ENCODE peak calls at places on chromosomes 13 and 19, in seven cellular contexts. Z, J, H, U, W, N and V are unnamed samples.
A peak's percentile ranks its signal among the peaks of the same experiment; 100 is the strongest.

GRCh38 chr19:58394821-58395219 is 636 bp upstream of the RNF225 start:
- DNase-seq in J (no peak), H (no peak), Z (no peak), W (no peak), U (no peak), N (no peak), V (no peak)

GRCh38 chr13:112723771-112724170 is 33.9 kb downstream of the ATP11A start:
- DNase-seq in Z (no peak), W (no peak), J (no peak), U (no peak), H (peak; percentile 61), N (no peak), V (no peak)

GRCh38 chr19:31127132-31127967 is 221.9 kb downstream of the TSHZ3 start:
- DNase-seq in U (peak; percentile 98), Z (peak; percentile 63), H (no peak), W (peak; percentile 91), N (no peak), J (peak; percentile 47), V (peak; percentile 96)

GRCh38 chr13:111493468-111493867 is 173.0 kb downstream of the TEX29 start:
- DNase-seq in H (peak; percentile 9), J (peak; percentile 24), Z (no peak), W (no peak), N (no peak), U (no peak), V (no peak)

GRCh38 chr13:87005511-87005910 is 665.7 kb upstream of the SLITRK5 start:
- DNase-seq in N (no peak), Z (no peak), H (no peak), W (no peak), U (no peak), J (no peak), V (no peak)

GRCh38 chr13:74289861-74290260 is 155.7 kb upstream of the KLF12 start:
- DNase-seq in Z (no peak), N (no peak), J (no peak), W (no peak), H (no peak), U (no peak), V (no peak)

GRCh38 chr19:47658431-47659383 is 49.8 kb downstream of the BICRA start:
- DNase-seq in H (no peak), Z (peak; percentile 84), J (no peak), N (no peak), U (peak; percentile 92), W (peak; percentile 21), V (no peak)

GRCh38 chr13:40982772-40983171 is 36.3 kb downstream of the ELF1 start:
- DNase-seq in Z (peak; percentile 93), W (peak; percentile 83), U (peak; percentile 67), J (no peak), H (no peak), N (peak; percentile 93), V (no peak)

GRCh38 chr13:59890064-59890463 is 273.7 kb downstream of the DIAPH3 start:
- DNase-seq in W (peak; percentile 35), H (no peak), Z (peak; percentile 51), N (no peak), U (no peak), J (no peak), V (no peak)

GRCh38 chr13:33321686-33322473 is 36.3 kb upstream of the STARD13 start:
- DNase-seq in Z (peak; percentile 54), J (no peak), W (peak; percentile 76), U (no peak), H (no peak), N (no peak), V (peak; percentile 39)

GRCh38 chr19:7646426-7646700 is 9.5 kb downstream of the STXBP2 start:
- DNase-seq in H (no peak), U (no peak), W (no peak), J (no peak), N (no peak), Z (no peak), V (no peak)

GRCh38 chr19:23318143-23318542 is 67.9 kb upstream of the ZNF724 start:
- DNase-seq in U (no peak), J (no peak), W (no peak), Z (no peak), H (no peak), N (no peak), V (no peak)

GRCh38 chr13:99287544-99287943 is 19.7 kb downstream of the GPR183 start:
- DNase-seq in H (no peak), J (no peak), Z (no peak), N (no peak), W (no peak), U (no peak), V (no peak)

GRCh38 chr19:40231544-40232424 is 5.3 kb upstream of the CCNP start:
- DNase-seq in H (no peak), J (no peak), U (no peak), N (no peak), Z (peak; percentile 33), W (peak; percentile 21), V (no peak)

GRCh38 chr19:48963371-48964204 is 1.5 kb upstream of the FTL start:
- DNase-seq in W (peak; percentile 77), J (peak; percentile 88), H (peak; percentile 91), N (peak; percentile 89), U (peak; percentile 70), Z (peak; percentile 79), V (peak; percentile 52)

GRCh38 chr19:47226426-47227346 is 4.3 kb downstream of the BBC3 start:
- DNase-seq in Z (peak; percentile 83), W (peak; percentile 83), N (peak; percentile 95), J (peak; percentile 93), H (peak; percentile 92), U (peak; percentile 62), V (peak; percentile 65)

GRCh38 chr19:15280915-15281683 is 48.9 kb upstream of the EPHX3 start:
- DNase-seq in H (peak; percentile 86), W (peak; percentile 98), J (peak; percentile 84), Z (peak; percentile 88), U (peak; percentile 86), N (no peak), V (peak; percentile 77)

GRCh38 chr19:6580313-6580712 is 10.6 kb downstream of the CD70 start:
- DNase-seq in H (no peak), N (no peak), U (peak; percentile 92), W (no peak), Z (peak; percentile 20), J (no peak), V (peak; percentile 64)

GRCh38 chr19:41929536-41930071 is 1.4 kb upstream of the ERFL start:
- DNase-seq in H (no peak), N (no peak), J (no peak), Z (no peak), U (no peak), W (no peak), V (no peak)

GRCh38 chr19:16588824-16589577 is 16.8 kb upstream of the SLC35E1 start:
- DNase-seq in Z (no peak), N (no peak), U (no peak), W (no peak), J (no peak), H (no peak), V (no peak)

GRCh38 chr19:56071151-56071550 is 49.9 kb downstream of the ZNF787 start:
- DNase-seq in H (no peak), Z (no peak), J (no peak), W (no peak), N (peak; percentile 50), U (no peak), V (no peak)

GRCh38 chr19:51714848-51715247 is 8.9 kb downstream of the HAS1 start:
- DNase-seq in U (no peak), Z (peak; percentile 59), J (peak; percentile 50), H (no peak), N (no peak), W (peak; percentile 42), V (no peak)

GRCh38 chr13:40445557-40445990 is 220.9 kb downstream of the FOXO1 start:
- DNase-seq in Z (peak; percentile 84), J (no peak), N (peak; percentile 99), W (no peak), U (peak; percentile 97), H (peak; percentile 66), V (no peak)

GRCh38 chr19:1862424-1863307 is 713 bp downstream of the KLF16 start:
- DNase-seq in H (peak; percentile 78), J (no peak), Z (peak; percentile 36), N (peak; percentile 60), W (no peak), U (no peak), V (no peak)

GRCh38 chr19:11759805-11760204 is 7.0 kb upstream of the ZNF441 start:
- DNase-seq in W (no peak), U (no peak), J (no peak), N (no peak), Z (no peak), H (no peak), V (no peak)

DNA sequence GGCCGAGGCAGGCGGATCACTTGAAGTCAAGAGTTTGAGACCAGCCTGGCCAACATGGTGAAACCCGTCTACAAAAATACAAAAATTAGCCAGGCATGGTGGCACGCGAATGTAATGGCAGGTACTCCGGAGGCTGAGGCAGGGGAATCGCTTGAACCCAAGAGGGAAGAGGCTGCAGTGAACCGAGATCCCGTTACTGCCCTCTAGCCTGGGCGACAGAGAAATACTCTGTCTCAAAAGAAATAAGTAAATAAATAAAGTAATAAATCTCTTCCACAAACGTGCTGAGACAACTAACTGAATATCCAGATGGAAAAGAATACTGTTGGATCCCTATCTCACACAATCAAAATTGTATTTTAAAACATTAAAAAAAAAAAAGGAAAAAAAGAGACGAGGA is 807 bp upstream of the ZNF813 start:
- DNase-seq in U (no peak), H (no peak), J (no peak), W (no peak), N (no peak), Z (no peak), V (no peak)
- TF ChIP-seq CTCF in U (no peak), H (no peak), J (no peak), W (no peak), N (no peak), Z (no peak), V (no peak)

DNA sequence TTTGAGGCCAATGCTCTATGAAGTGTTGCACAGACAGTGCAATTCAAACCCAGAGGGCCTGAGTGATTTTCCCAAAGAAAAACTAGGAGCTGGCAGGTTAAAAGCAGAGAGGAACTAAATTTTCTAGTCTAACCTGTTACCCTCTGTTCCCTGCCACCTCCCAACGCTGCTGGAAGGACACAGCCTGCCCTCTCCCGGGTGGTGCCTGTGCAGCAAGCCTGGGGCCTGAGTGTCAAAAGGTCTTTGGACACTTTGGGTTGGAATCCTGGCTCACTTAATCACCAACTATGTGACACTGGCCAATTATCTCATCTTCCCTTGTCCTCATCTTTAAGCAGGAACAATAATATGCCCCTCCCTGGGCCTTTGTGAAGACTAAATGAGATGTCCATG is 58.3 kb upstream of the WASF3 start:
- DNase-seq in H (no peak), J (no peak), U (no peak), N (no peak), W (no peak), Z (no peak), V (no peak)
- TF ChIP-seq CTCF in H (no peak), J (no peak), U (no peak), N (no peak), W (no peak), Z (no peak), V (no peak)

GRCh38 chr19:38478273-38478971 is 44.9 kb downstream of the RYR1 start:
- DNase-seq in H (no peak), Z (no peak), J (no peak), U (no peak), W (peak; percentile 4), N (peak; percentile 38), V (no peak)
- TF ChIP-seq CTCF in H (no peak), Z (peak; percentile 10), J (no peak), U (no peak), W (peak; percentile 24), N (peak; percentile 40), V (peak; percentile 37)

DNA sequence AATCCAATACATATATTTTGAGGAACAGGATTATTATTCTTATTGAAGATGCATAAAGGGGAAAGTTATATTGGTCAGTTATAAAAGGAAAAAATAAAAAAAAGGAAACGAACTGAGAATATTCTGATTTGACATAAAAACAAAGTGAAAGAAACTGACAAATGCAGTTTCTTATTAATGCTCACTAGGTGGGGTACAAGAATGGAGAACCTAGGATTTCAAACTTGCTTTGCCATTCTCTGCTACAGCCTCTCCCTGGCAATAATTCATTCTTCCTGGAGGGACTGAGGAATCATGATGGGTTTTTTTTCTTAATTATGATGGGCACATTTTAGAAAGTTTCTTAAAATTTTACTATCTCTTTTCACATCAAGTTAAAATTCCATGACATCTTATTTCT is 154.9 kb downstream of the PCDH9 start:
- DNase-seq in Z (peak; percentile 71), H (no peak), J (no peak), U (no peak), N (no peak), W (peak; percentile 4), V (peak; percentile 2)
- TF ChIP-seq CTCF in Z (peak; percentile 38), H (no peak), J (no peak), U (no peak), N (no peak), W (no peak), V (peak; percentile 55)